ENCODE peak calls at places on chromosomes 4 and X, in four cellular contexts. One of them, this sample, is unnamed.
A peak's percentile ranks its signal among the peaks of the same experiment; 100 is the strongest.

GRCh38 chr4:125101706-125102105 is 213.0 kb upstream of the FAT4 start:
- DNase-seq in RWPE2: no peak
- DNase-seq in T-cell: no peak
- DNase-seq in HT1080: no peak
- DNase-seq in this sample: no peak

GRCh38 chrX:103919336-103919682 is 43.1 kb upstream of the TMSB15B start:
- DNase-seq in RWPE2: no peak
- DNase-seq in T-cell: peak; percentile 11
- DNase-seq in HT1080: no peak
- DNase-seq in this sample: peak; percentile 33

GRCh38 chrX:51148848-51149247 is 183.8 kb upstream of the NUDT10 start:
- DNase-seq in RWPE2: no peak
- DNase-seq in T-cell: no peak
- DNase-seq in HT1080: no peak
- DNase-seq in this sample: no peak

GRCh38 chr4:86512631-86513030 is 81.5 kb upstream of the PTPN13 start:
- DNase-seq in RWPE2: no peak
- DNase-seq in T-cell: no peak
- DNase-seq in HT1080: peak; percentile 33
- DNase-seq in this sample: no peak

GRCh38 chr4:114015444-114015899 is 36.0 kb upstream of the ARSJ start:
- DNase-seq in RWPE2: no peak
- DNase-seq in T-cell: no peak
- DNase-seq in HT1080: peak; percentile 100
- DNase-seq in this sample: no peak

GRCh38 chr4:60656171-60656570 is 544.0 kb upstream of the ADGRL3 start:
- DNase-seq in RWPE2: no peak
- DNase-seq in T-cell: no peak
- DNase-seq in HT1080: no peak
- DNase-seq in this sample: no peak

GRCh38 chr4:1473718-1474117 is 67.5 kb upstream of the NKX1-1 start:
- DNase-seq in RWPE2: no peak
- DNase-seq in T-cell: no peak
- DNase-seq in HT1080: no peak
- DNase-seq in this sample: no peak

GRCh38 chr4:149531861-149532260 is 283.8 kb downstream of the IQCM start:
- DNase-seq in RWPE2: no peak
- DNase-seq in T-cell: no peak
- DNase-seq in HT1080: peak; percentile 38
- DNase-seq in this sample: no peak

GRCh38 chr4:25857851-25858400 is 4.9 kb downstream of the SEL1L3 start:
- DNase-seq in RWPE2: no peak
- DNase-seq in T-cell: no peak
- DNase-seq in HT1080: no peak
- DNase-seq in this sample: no peak

GRCh38 chr4:6750302-6751221 is 32.0 kb upstream of the KIAA0232 start:
- DNase-seq in RWPE2: no peak
- DNase-seq in T-cell: no peak
- DNase-seq in HT1080: no peak
- DNase-seq in this sample: no peak

GRCh38 chr4:156829194-156829593 is 142.4 kb downstream of the PDGFC start:
- DNase-seq in RWPE2: no peak
- DNase-seq in T-cell: no peak
- DNase-seq in HT1080: no peak
- DNase-seq in this sample: no peak

GRCh38 chr4:25786497-25787065 is 76.2 kb downstream of the SEL1L3 start:
- DNase-seq in RWPE2: no peak
- DNase-seq in T-cell: no peak
- DNase-seq in HT1080: no peak
- DNase-seq in this sample: no peak

This sample was measured in NCI-H526 treated with DMSO at 0.1 percent for 48 hours.